ENCODE peak calls at places on chromosomes 3 and 15, in seven cellular contexts. V is tibial nerve, U is kidney, Z is fibroblast of lung, D is left ventricle myocardium inferior, H is esophagus muscularis mucosa, M is upper lobe of left lung. F is an unnamed sample. For H3K4me1, the result is how much of the 10 kb centered on the place peaks cover.

GRCh38 chr3:147735662-147736061 is 326.5 kb downstream of the ZIC1 start:
- DNase-seq in V (no peak), U (no peak), Z (no peak), D (no peak), H (no peak), M (no peak), F (no peak)

GRCh38 chr3:193827039-193827669 is 234.1 kb downstream of the OPA1 start:
- DNase-seq in V (no peak), U (no peak), Z (no peak), D (no peak), H (no peak), M (no peak), F (no peak)

GRCh38 chr15:70815604-70816003 is 38.4 kb downstream of the LARP6 start:
- DNase-seq in V (no peak), U (no peak), Z (no peak), D (no peak), H (no peak), M (no peak), F (no peak)

GRCh38 chr3:104578558-104578957 is 788.2 kb upstream of the ALCAM start:
- DNase-seq in V (no peak), U (no peak), Z (no peak), D (no peak), H (no peak), M (no peak), F (no peak)

GRCh38 chr3:435969-436492 is 239.5 kb downstream of the CHL1 start:
- DNase-seq in V (no peak), U (no peak), Z (no peak), D (no peak), H (no peak), M (no peak), F (no peak)

GRCh38 chr3:116267139-116267538 is 178.1 kb downstream of the LSAMP start:
- DNase-seq in V (no peak), U (no peak), Z (no peak), D (no peak), H (no peak), M (no peak), F (no peak)

GRCh38 chr3:167653750-167654149 is at the start of gene WDR49:
- DNase-seq in V (no peak), U (no peak), Z (no peak), D (no peak), H (no peak), M (no peak), F (no peak)

GRCh38 chr3:154181127-154181691 is 60.0 kb downstream of the ARHGEF26 start:
- DNase-seq in V (no peak), U (no peak), Z (no peak), D (no peak), H (no peak), M (peak), F (no peak)

GRCh38 chr3:44647771-44648170 is 761 bp upstream of the ZNF35 start:
- DNase-seq in V (no peak), U (no peak), Z (no peak), D (no peak), H (no peak), M (no peak), F (no peak)

GRCh38 chr3:12557472-12558105 is 702 bp downstream of the MKRN2 start:
- DNase-seq in V (no peak), U (no peak), Z (peak), D (no peak), H (no peak), M (no peak), F (no peak)

GRCh38 chr3:138030881-138031280 is 20.9 kb downstream of the CLDN18 start:
- DNase-seq in V (no peak), U (no peak), Z (no peak), D (no peak), H (no peak), M (no peak), F (no peak)

GRCh38 chr3:142077155-142077858 is 72.0 kb downstream of the TFDP2 start:
- DNase-seq in V (no peak), U (no peak), Z (no peak), D (no peak), H (no peak), M (no peak), F (no peak)

GRCh38 chr3:75171632-75172230 is 492.4 kb upstream of the FRG2C start:
- DNase-seq in V (no peak), U (no peak), Z (peak), D (no peak), H (no peak), M (no peak), F (no peak)

GRCh38 chr15:71804695-71805470 is 5.5 kb upstream of the NR2E3 start:
- DNase-seq in V (no peak), U (no peak), Z (no peak), D (no peak), H (no peak), M (no peak), F (peak)

GRCh38 chr3:112653881-112654300 is 12.9 kb upstream of the CCDC80 start:
- DNase-seq in V (no peak), U (no peak), Z (peak), D (peak), H (no peak), M (no peak), F (no peak)
- H3K4me1 ChIP-seq in V (under half), U (under half), Z (under half), D (under half), H (under half), M (under half), F (under half)

GRCh38 chr3:66419053-66419440 is 81.8 kb downstream of the LRIG1 start:
- DNase-seq in V (no peak), U (no peak), Z (no peak), D (no peak), H (no peak), M (no peak), F (no peak)

GRCh38 chr3:66415867-66416428 is 84.9 kb downstream of the LRIG1 start:
- DNase-seq in V (no peak), U (no peak), Z (no peak), D (no peak), H (no peak), M (no peak), F (no peak)

GRCh38 chr3:66416556-66417304 is 84.1 kb downstream of the LRIG1 start:
- DNase-seq in V (no peak), U (no peak), Z (no peak), D (no peak), H (no peak), M (no peak), F (no peak)

GRCh38 chr3:66414846-66415245 is 86.0 kb downstream of the LRIG1 start:
- DNase-seq in V (no peak), U (no peak), Z (no peak), D (no peak), H (no peak), M (no peak), F (no peak)

DNA sequence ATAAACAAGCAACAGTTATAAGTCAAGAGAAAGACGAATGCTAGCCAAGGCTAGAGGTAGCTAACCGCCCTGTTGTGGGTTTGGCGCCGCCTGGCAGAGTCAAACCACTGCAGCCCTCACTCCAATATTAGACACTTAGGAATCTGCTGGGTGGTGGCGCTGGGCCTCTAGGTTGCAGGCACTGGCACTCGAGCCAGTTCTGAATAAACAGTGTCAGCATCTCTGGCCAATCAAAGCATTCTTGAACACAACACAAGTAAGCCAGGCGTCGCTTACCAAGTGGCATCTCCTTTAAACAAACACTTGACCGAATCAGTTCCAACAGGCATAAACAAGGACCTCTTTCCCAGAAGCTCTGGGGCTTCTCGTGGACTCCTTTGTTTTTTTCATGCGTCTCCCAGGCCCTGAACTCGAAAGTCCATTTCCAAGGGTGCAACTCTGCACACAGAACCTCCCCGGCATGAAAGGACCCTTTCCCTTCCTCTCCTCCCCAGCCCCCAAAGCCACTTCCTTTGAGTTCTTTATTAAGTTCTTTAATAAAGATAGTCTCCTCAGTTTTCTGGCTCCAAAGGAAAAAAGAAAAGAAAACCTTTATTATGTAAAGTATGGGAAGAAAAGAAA is 82.3 kb downstream of the LRIG1 start:
- DNase-seq in V (no peak), U (no peak), Z (peak), D (peak), H (no peak), M (peak), F (no peak)
- TF ChIP-seq CTCF in V (no peak), U (no peak), Z (no peak), D (peak), H (no peak), M (no peak), F (no peak)

DNA sequence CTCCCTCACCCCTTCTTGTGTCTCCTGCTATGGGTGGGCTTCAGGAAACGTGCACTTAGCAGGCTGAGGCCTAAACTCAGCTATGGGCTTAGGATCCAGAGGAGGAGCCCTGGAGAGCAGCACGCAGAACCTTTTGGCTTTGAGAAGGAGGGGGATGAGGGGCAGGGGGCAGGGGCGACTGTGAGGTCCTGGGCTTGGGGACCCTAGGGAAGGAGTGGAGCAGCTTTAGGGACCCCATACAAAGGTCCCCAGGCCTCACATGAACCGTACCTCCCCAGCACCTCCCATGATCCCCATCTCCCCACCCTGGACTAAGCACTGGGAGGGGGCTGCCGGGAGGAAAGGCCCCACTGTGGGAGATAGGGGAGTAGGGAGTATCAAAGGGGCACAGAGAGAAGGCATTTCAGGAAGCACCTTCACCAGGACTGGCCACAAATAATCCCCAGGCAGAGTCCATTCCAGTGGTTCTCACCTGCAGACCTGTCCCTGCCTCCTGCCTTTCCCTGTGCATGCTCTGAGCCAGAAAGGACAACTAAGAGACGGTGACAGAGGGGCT is 62.0 kb upstream of the KLF13 start:
- DNase-seq in V (no peak), U (no peak), Z (no peak), D (peak), H (no peak), M (no peak), F (no peak)
- H3K4me1 ChIP-seq in V (under half), U (under half), Z (under half), D (under half), H (under half), M (under half), F (under half)

GRCh38 chr3:150965436-150965835 is 7.1 kb downstream of the CLRN1 start:
- DNase-seq in V (no peak), U (no peak), Z (no peak), D (no peak), H (no peak), M (no peak), F (no peak)
- TF ChIP-seq CTCF in V (no peak), U (no peak), Z (no peak), D (no peak), H (no peak), M (no peak), F (no peak)

DNA sequence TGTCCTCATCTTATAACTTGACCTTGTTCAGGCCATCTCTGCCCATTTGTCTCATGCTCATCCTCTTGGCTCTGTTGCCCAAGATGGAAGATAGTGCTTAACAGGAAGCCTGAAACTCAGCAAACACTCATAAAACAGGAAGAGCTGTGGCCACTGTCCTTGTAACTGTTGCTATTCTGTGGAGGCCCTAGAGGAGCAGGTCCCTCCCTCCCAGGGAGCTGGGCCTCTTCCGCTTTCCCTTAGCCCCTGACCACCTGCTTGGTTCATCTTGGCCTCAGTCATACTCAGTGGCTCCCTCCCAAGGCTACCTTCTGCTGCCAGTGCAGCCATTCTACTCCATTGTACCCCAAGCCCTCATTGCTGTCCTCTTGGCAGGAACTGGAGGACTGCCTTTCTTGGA is 3.5 kb downstream of the MAPKAPK3 start:
- DNase-seq in V (no peak), U (no peak), Z (no peak), D (no peak), H (no peak), M (peak), F (no peak)
- H3K4me1 ChIP-seq in V (under half), U (under half), Z (under half), D (half or more), H (half or more), M (half or more), F (under half)

DNA sequence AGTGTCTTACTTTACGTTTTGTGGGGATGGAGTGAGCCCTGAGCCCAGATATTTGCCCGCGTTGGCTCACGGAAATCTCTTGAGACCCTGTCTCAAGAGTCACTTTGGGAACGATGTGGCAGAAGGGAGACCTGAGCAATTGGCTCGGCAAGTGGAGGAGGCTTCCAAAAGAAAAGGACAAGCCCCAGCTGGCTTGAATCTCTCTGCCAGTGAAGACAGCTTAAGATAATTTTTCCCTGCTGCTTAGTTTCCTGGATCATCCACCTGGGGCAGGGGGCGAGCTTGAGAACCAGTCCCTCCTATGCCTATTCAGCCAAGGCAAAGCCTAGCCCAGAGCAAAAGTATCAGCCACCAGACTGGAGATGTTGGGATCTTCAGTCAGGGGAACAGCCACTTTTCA is 708 bp downstream of the SEC22A start:
- DNase-seq in V (no peak), U (no peak), Z (no peak), D (no peak), H (no peak), M (no peak), F (peak)
- TF ChIP-seq CTCF in V (no peak), U (no peak), Z (no peak), D (no peak), H (no peak), M (no peak), F (no peak)

GRCh38 chr3:20051123-20051806 is 11.0 kb downstream of the KAT2B start:
- DNase-seq in V (no peak), U (no peak), Z (no peak), D (no peak), H (no peak), M (no peak), F (no peak)

GRCh38 chr3:20049275-20049674 is 9.0 kb downstream of the KAT2B start:
- DNase-seq in V (no peak), U (no peak), Z (no peak), D (no peak), H (no peak), M (no peak), F (no peak)

GRCh38 chr3:20046556-20046955 is 6.3 kb downstream of the KAT2B start:
- DNase-seq in V (no peak), U (no peak), Z (no peak), D (no peak), H (no peak), M (no peak), F (no peak)

GRCh38 chr3:20047341-20047779 is 7.1 kb downstream of the KAT2B start:
- DNase-seq in V (no peak), U (no peak), Z (no peak), D (no peak), H (no peak), M (no peak), F (no peak)

GRCh38 chr3:20047940-20048339 is 7.7 kb downstream of the KAT2B start:
- DNase-seq in V (no peak), U (no peak), Z (no peak), D (no peak), H (no peak), M (no peak), F (no peak)
- H3K4me1 ChIP-seq in V (under half), U (under half), Z (under half), D (half or more), H (half or more), M (under half), F (under half)

GRCh38 chr3:52792413-52792812 is 2.2 kb upstream of the ITIH3 start:
- DNase-seq in V (no peak), U (no peak), Z (no peak), D (no peak), H (no peak), M (no peak), F (no peak)
- TF ChIP-seq CTCF in V (no peak), U (no peak), Z (peak), D (no peak), H (no peak), M (no peak), F (no peak)

GRCh38 chr3:58038675-58039302 is 30.6 kb downstream of the FLNB start:
- DNase-seq in V (no peak), U (no peak), Z (no peak), D (no peak), H (no peak), M (no peak), F (no peak)
- H3K4me1 ChIP-seq in V (half or more), U (under half), Z (under half), D (half or more), H (half or more), M (under half), F (under half)